ENCODE peak calls at places on chromosomes 12 and 14, in five cellular contexts. D is GM19239, I is NCI-H82, M is T follicular helper cell, B is NCI-H510A treated with DMSO at 0.1 percent for 48 hours. C is an unnamed sample.

GRCh38 chr12:106288510-106289195 is 13.9 kb upstream of the TCP11L2 start:
- DNase-seq in D (no peak), I (no peak), M (no peak), B (no peak), C (peak)

GRCh38 chr12:107359382-107359781 is 266.0 kb upstream of the CRY1 start:
- DNase-seq in D (no peak), I (no peak), M (no peak), B (no peak), C (no peak)

GRCh38 chr14:36397357-36397756 is 76.9 kb upstream of the MBIP start:
- DNase-seq in D (no peak), I (no peak), M (no peak), B (no peak), C (no peak)

GRCh38 chr14:89625208-89625987 is 208.4 kb upstream of the FOXN3 start:
- DNase-seq in D (no peak), I (peak), M (no peak), B (peak), C (no peak)

GRCh38 chr12:41287500-41287899 is 99.4 kb downstream of the PDZRN4 start:
- DNase-seq in D (no peak), I (no peak), M (no peak), B (no peak), C (no peak)

GRCh38 chr14:63421226-63421625 is 102.5 kb upstream of the GPHB5 start:
- DNase-seq in D (no peak), I (no peak), M (no peak), B (no peak), C (no peak)

GRCh38 chr14:94050231-94050880 is 24.2 kb downstream of the OTUB2 start:
- DNase-seq in D (no peak), I (no peak), M (no peak), B (no peak), C (no peak)

GRCh38 chr14:28599191-28599590 is 167.4 kb upstream of the FOXG1 start:
- DNase-seq in D (no peak), I (no peak), M (no peak), B (no peak), C (no peak)

GRCh38 chr12:66879392-66879791 is 200.5 kb upstream of the GRIP1 start:
- DNase-seq in D (no peak), I (no peak), M (no peak), B (peak), C (no peak)

GRCh38 chr12:75345531-75345930 is 11.1 kb downstream of the GLIPR1L1 start:
- DNase-seq in D (no peak), I (no peak), M (no peak), B (no peak), C (no peak)

GRCh38 chr14:52951730-52952481 is 1.1 kb upstream of the FERMT2 start:
- DNase-seq in D (no peak), I (peak), M (no peak), B (peak), C (peak)

GRCh38 chr14:91229743-91230200 is 14.7 kb downstream of the GPR68 start:
- DNase-seq in D (peak), I (no peak), M (no peak), B (no peak), C (no peak)

GRCh38 chr12:62604856-62605255 is 138.2 kb downstream of the MON2 start:
- DNase-seq in D (no peak), I (peak), M (peak), B (no peak), C (no peak)

GRCh38 chr12:29611906-29612305 is 114.4 kb upstream of the OVCH1 start:
- DNase-seq in D (no peak), I (no peak), M (no peak), B (no peak), C (no peak)

GRCh38 chr12:14332482-14332881 is 33.0 kb upstream of the ATF7IP start:
- DNase-seq in D (no peak), I (no peak), M (no peak), B (no peak), C (no peak)

GRCh38 chr12:129911437-129912049 is 7.7 kb upstream of the TMEM132D start:
- DNase-seq in D (peak), I (peak), M (no peak), B (peak), C (peak)

GRCh38 chr12:2640281-2640680 is 154.5 kb upstream of the FKBP4 start:
- DNase-seq in D (no peak), I (no peak), M (no peak), B (no peak), C (no peak)

GRCh38 chr12:16939871-16940306 is 333.9 kb upstream of the LMO3 start:
- DNase-seq in D (peak), I (peak), M (no peak), B (peak), C (no peak)

GRCh38 chr12:86006727-86007126 is 132.6 kb downstream of the NTS start:
- DNase-seq in D (no peak), I (no peak), M (no peak), B (no peak), C (no peak)

GRCh38 chr12:27709932-27710591 is 570 bp upstream of the MRPS35 start:
- DNase-seq in D (no peak), I (peak), M (no peak), B (peak), C (peak)

GRCh38 chr14:59632381-59632780 is 55.8 kb upstream of the CCDC175 start:
- DNase-seq in D (peak), I (peak), M (no peak), B (peak), C (no peak)

GRCh38 chr12:30003321-30003720 is 219.6 kb upstream of the TMTC1 start:
- DNase-seq in D (no peak), I (no peak), M (no peak), B (no peak), C (no peak)

GRCh38 chr14:77556946-77557345 is 58.3 kb upstream of the ISM2 start:
- DNase-seq in D (no peak), I (no peak), M (no peak), B (no peak), C (no peak)

GRCh38 chr14:75806247-75806876 is 145.3 kb downstream of the TTLL5 start:
- DNase-seq in D (no peak), I (no peak), M (no peak), B (no peak), C (no peak)

GRCh38 chr14:65179918-65180724 is 77.8 kb upstream of the MAX start:
- DNase-seq in D (peak), I (no peak), M (no peak), B (no peak), C (no peak)

GRCh38 chr12:40439771-40440492 is 215.1 kb downstream of the LRRK2 start:
- DNase-seq in D (no peak), I (no peak), M (no peak), B (no peak), C (no peak)

GRCh38 chr14:105021656-105022275 is 883 bp upstream of the CDCA4 start:
- DNase-seq in D (no peak), I (peak), M (peak), B (peak), C (peak)

GRCh38 chr12:64237382-64237781 is 15.3 kb upstream of the KICS2 start:
- DNase-seq in D (no peak), I (no peak), M (no peak), B (peak), C (no peak)

GRCh38 chr12:80445083-80445482 is 1.0 kb downstream of the PTPRQ start:
- DNase-seq in D (no peak), I (no peak), M (no peak), B (no peak), C (no peak)

GRCh38 chr12:48969847-48970701 is 1.5 kb downstream of the WNT10B start:
- DNase-seq in D (no peak), I (peak), M (no peak), B (no peak), C (no peak)

GRCh38 chr12:65306603-65307501 is 28.4 kb downstream of the MSRB3 start:
- DNase-seq in D (no peak), I (peak), M (no peak), B (peak), C (no peak)

GRCh38 chr12:90816353-90817089 is 138.5 kb downstream of the CCER1 start:
- DNase-seq in D (no peak), I (no peak), M (no peak), B (no peak), C (no peak)

GRCh38 chr12:91191516-91192111 is 9.0 kb upstream of the DCN start:
- DNase-seq in D (no peak), I (no peak), M (no peak), B (no peak), C (no peak)